ENCODE peak calls at places on chromosomes 4 and X, in nine cellular contexts. One of them, this sample, is unnamed. For H3K4me1, the result is how much of the 10 kb centered on the place peaks cover.

GRCh38 chr4:164056426-164057142 is 562.1 kb downstream of the TMA16 start:
- DNase-seq in CD8-positive, alpha-beta T cell: no peak
- DNase-seq in breast epithelium: no peak
- DNase-seq in heart right ventricle: no peak
- DNase-seq in A549: no peak
- DNase-seq in left ventricle myocardium inferior: no peak
- DNase-seq in left lung: no peak
- DNase-seq in fibroblast of lung: no peak
- DNase-seq in upper lobe of left lung: no peak
- DNase-seq in this sample: no peak

GRCh38 chr4:74097631-74098550 is 1.1 kb downstream of the CXCL2 start:
- DNase-seq in CD8-positive, alpha-beta T cell: no peak
- DNase-seq in breast epithelium: no peak
- DNase-seq in heart right ventricle: no peak
- DNase-seq in A549: peak
- DNase-seq in left ventricle myocardium inferior: no peak
- DNase-seq in left lung: peak
- DNase-seq in fibroblast of lung: peak
- DNase-seq in upper lobe of left lung: peak
- DNase-seq in this sample: no peak

GRCh38 chr4:70885174-70885573 is 17.0 kb upstream of the MOB1B start:
- DNase-seq in CD8-positive, alpha-beta T cell: no peak
- DNase-seq in breast epithelium: no peak
- DNase-seq in heart right ventricle: no peak
- DNase-seq in A549: no peak
- DNase-seq in left ventricle myocardium inferior: no peak
- DNase-seq in left lung: no peak
- DNase-seq in fibroblast of lung: no peak
- DNase-seq in upper lobe of left lung: no peak
- DNase-seq in this sample: no peak

GRCh38 chr4:3512279-3512678 is 19.9 kb downstream of the LRPAP1 start:
- DNase-seq in CD8-positive, alpha-beta T cell: no peak
- DNase-seq in breast epithelium: no peak
- DNase-seq in heart right ventricle: peak
- DNase-seq in A549: no peak
- DNase-seq in left ventricle myocardium inferior: no peak
- DNase-seq in left lung: no peak
- DNase-seq in fibroblast of lung: no peak
- DNase-seq in upper lobe of left lung: no peak
- DNase-seq in this sample: no peak

GRCh38 chr4:2071252-2071911 is 12.3 kb downstream of the NAT8L start:
- DNase-seq in CD8-positive, alpha-beta T cell: no peak
- DNase-seq in breast epithelium: no peak
- DNase-seq in heart right ventricle: no peak
- DNase-seq in A549: no peak
- DNase-seq in left ventricle myocardium inferior: no peak
- DNase-seq in left lung: no peak
- DNase-seq in fibroblast of lung: no peak
- DNase-seq in upper lobe of left lung: no peak
- DNase-seq in this sample: no peak

GRCh38 chr4:141210168-141210567 is 10.5 kb upstream of the ZNF330 start:
- DNase-seq in CD8-positive, alpha-beta T cell: no peak
- DNase-seq in breast epithelium: no peak
- DNase-seq in heart right ventricle: no peak
- DNase-seq in A549: no peak
- DNase-seq in left ventricle myocardium inferior: no peak
- DNase-seq in left lung: no peak
- DNase-seq in fibroblast of lung: no peak
- DNase-seq in upper lobe of left lung: peak
- DNase-seq in this sample: no peak

GRCh38 chr4:76905521-76905920 is 7.6 kb upstream of the SOWAHB start:
- DNase-seq in CD8-positive, alpha-beta T cell: no peak
- DNase-seq in breast epithelium: no peak
- DNase-seq in heart right ventricle: no peak
- DNase-seq in A549: no peak
- DNase-seq in left ventricle myocardium inferior: no peak
- DNase-seq in left lung: no peak
- DNase-seq in fibroblast of lung: peak
- DNase-seq in upper lobe of left lung: no peak
- DNase-seq in this sample: no peak

GRCh38 chr4:45732161-45732560 is 391.7 kb downstream of the GABRG1 start:
- DNase-seq in CD8-positive, alpha-beta T cell: no peak
- DNase-seq in breast epithelium: no peak
- DNase-seq in heart right ventricle: no peak
- DNase-seq in A549: no peak
- DNase-seq in left ventricle myocardium inferior: no peak
- DNase-seq in left lung: no peak
- DNase-seq in fibroblast of lung: no peak
- DNase-seq in upper lobe of left lung: no peak
- DNase-seq in this sample: no peak

GRCh38 chr4:77332696-77333270 is 175.8 kb downstream of the CCNG2 start:
- DNase-seq in CD8-positive, alpha-beta T cell: no peak
- DNase-seq in breast epithelium: no peak
- DNase-seq in heart right ventricle: no peak
- DNase-seq in A549: peak
- DNase-seq in left ventricle myocardium inferior: no peak
- DNase-seq in left lung: no peak
- DNase-seq in fibroblast of lung: peak
- DNase-seq in upper lobe of left lung: no peak
- DNase-seq in this sample: no peak

GRCh38 chrX:19513383-19513782 is 1.9 kb downstream of the MAP3K15 start:
- DNase-seq in CD8-positive, alpha-beta T cell: no peak
- DNase-seq in breast epithelium: no peak
- DNase-seq in heart right ventricle: no peak
- DNase-seq in A549: no peak
- DNase-seq in left ventricle myocardium inferior: no peak
- DNase-seq in left lung: peak
- DNase-seq in fibroblast of lung: peak
- DNase-seq in upper lobe of left lung: peak
- DNase-seq in this sample: no peak

GRCh38 chr4:36281384-36282106 is at the start of gene DTHD1:
- DNase-seq in CD8-positive, alpha-beta T cell: no peak
- DNase-seq in breast epithelium: no peak
- DNase-seq in heart right ventricle: no peak
- DNase-seq in A549: no peak
- DNase-seq in left ventricle myocardium inferior: no peak
- DNase-seq in left lung: no peak
- DNase-seq in fibroblast of lung: no peak
- DNase-seq in upper lobe of left lung: no peak
- DNase-seq in this sample: no peak

GRCh38 chrX:129115104-129115503 is 408.2 kb downstream of the SMARCA1 start:
- DNase-seq in CD8-positive, alpha-beta T cell: no peak
- DNase-seq in breast epithelium: no peak
- DNase-seq in heart right ventricle: no peak
- DNase-seq in A549: peak
- DNase-seq in left ventricle myocardium inferior: no peak
- DNase-seq in left lung: no peak
- DNase-seq in fibroblast of lung: peak
- DNase-seq in upper lobe of left lung: no peak
- DNase-seq in this sample: no peak

GRCh38 chrX:110944323-110944761 is 148.7 kb upstream of the CHRDL1 start:
- DNase-seq in CD8-positive, alpha-beta T cell: no peak
- DNase-seq in breast epithelium: peak
- DNase-seq in heart right ventricle: no peak
- DNase-seq in A549: no peak
- DNase-seq in left ventricle myocardium inferior: no peak
- DNase-seq in left lung: no peak
- DNase-seq in fibroblast of lung: no peak
- DNase-seq in upper lobe of left lung: no peak
- DNase-seq in this sample: no peak
- H3K4me3 ChIP-seq in CD8-positive, alpha-beta T cell: no peak
- H3K4me3 ChIP-seq in breast epithelium: peak
- H3K4me3 ChIP-seq in heart right ventricle: no peak
- H3K4me3 ChIP-seq in A549: no peak
- H3K4me3 ChIP-seq in left ventricle myocardium inferior: no peak
- H3K4me3 ChIP-seq in left lung: no peak
- H3K4me3 ChIP-seq in fibroblast of lung: peak
- H3K4me3 ChIP-seq in upper lobe of left lung: no peak
- H3K4me3 ChIP-seq in this sample: peak

DNA sequence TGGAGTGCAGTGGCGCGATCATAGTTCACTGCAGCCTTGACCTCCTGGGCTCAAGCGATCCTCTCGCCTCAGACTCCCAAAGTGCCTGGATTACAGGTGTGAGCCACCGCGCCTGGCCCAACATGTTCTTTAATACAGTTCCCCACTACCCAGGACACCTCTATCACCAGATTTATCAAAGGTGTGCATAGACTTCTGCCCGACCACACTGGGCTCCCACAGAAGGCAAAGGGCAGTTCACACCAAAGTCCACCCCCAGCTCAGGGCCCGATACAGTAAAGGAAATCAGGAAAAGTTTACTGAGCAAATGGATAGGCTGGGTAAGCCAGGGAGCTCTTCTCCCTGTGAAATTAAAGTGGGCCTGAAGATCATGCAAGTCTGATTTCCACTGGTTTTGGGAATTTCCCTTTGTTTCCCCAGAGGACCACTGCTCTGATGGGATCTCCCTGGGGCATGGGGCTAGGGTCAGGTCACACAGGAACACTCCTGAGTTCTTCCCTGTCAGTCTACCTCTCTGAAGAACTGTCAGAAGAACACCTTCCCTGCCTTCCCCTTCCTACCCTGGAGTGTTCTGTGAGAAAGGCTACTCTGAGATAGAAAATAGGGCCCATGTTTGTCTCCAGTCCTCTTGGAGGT is 17.7 kb upstream of the PIM2 start:
- DNase-seq in CD8-positive, alpha-beta T cell: no peak
- DNase-seq in breast epithelium: no peak
- DNase-seq in heart right ventricle: no peak
- DNase-seq in A549: no peak
- DNase-seq in left ventricle myocardium inferior: no peak
- DNase-seq in left lung: no peak
- DNase-seq in fibroblast of lung: no peak
- DNase-seq in upper lobe of left lung: no peak
- DNase-seq in this sample: no peak
- H3K4me1 ChIP-seq in CD8-positive, alpha-beta T cell: half or more
- H3K4me1 ChIP-seq in breast epithelium: under half
- H3K4me1 ChIP-seq in heart right ventricle: under half
- H3K4me1 ChIP-seq in A549: under half
- H3K4me1 ChIP-seq in left ventricle myocardium inferior: under half
- H3K4me1 ChIP-seq in left lung: half or more
- H3K4me1 ChIP-seq in fibroblast of lung: under half
- H3K4me1 ChIP-seq in upper lobe of left lung: under half
- H3K4me1 ChIP-seq in this sample: under half

DNA sequence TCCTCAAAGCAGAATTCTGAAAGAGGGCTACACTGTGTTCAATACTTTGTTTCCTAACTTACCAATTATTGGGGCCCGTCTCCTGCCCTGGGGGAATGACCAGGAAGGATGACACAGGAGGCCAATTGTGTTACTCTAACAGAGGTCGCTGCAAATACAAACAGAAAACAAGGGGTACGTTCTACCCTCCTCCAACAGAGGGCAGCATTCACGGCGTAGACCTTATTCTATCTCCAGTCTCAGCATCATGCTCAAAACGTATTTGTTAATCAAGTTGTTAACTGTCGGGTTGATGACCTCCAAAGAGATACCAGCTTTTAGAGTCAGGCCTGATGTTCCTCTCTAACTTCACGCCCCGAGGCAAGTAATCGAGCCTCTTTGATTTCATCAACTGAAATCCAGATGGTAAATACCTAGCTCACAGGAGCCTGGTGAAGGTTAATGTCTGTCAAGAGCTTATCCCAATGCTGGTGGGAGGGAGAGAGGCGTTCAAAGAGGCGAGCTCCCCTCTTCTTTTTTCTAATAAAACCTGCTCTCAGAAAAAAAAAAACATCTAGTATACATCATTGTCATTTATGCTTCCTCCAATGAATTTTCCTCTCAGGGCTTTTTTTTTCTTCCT is 181.0 kb upstream of the KCNIP4 start:
- DNase-seq in CD8-positive, alpha-beta T cell: no peak
- DNase-seq in breast epithelium: no peak
- DNase-seq in heart right ventricle: no peak
- DNase-seq in A549: peak
- DNase-seq in left ventricle myocardium inferior: no peak
- DNase-seq in left lung: no peak
- DNase-seq in fibroblast of lung: peak
- DNase-seq in upper lobe of left lung: no peak
- DNase-seq in this sample: no peak
- TF ChIP-seq CTCF in CD8-positive, alpha-beta T cell: no peak
- TF ChIP-seq CTCF in breast epithelium: no peak
- TF ChIP-seq CTCF in heart right ventricle: no peak
- TF ChIP-seq CTCF in A549: peak
- TF ChIP-seq CTCF in left ventricle myocardium inferior: peak
- TF ChIP-seq CTCF in left lung: no peak
- TF ChIP-seq CTCF in fibroblast of lung: peak
- TF ChIP-seq CTCF in upper lobe of left lung: no peak
- TF ChIP-seq CTCF in this sample: no peak

GRCh38 chr4:176778063-176778462 is 14.7 kb downstream of the VEGFC start:
- DNase-seq in CD8-positive, alpha-beta T cell: no peak
- DNase-seq in breast epithelium: no peak
- DNase-seq in heart right ventricle: no peak
- DNase-seq in A549: peak
- DNase-seq in left ventricle myocardium inferior: no peak
- DNase-seq in left lung: no peak
- DNase-seq in fibroblast of lung: peak
- DNase-seq in upper lobe of left lung: no peak
- DNase-seq in this sample: no peak
- H3K4me3 ChIP-seq in CD8-positive, alpha-beta T cell: no peak
- H3K4me3 ChIP-seq in breast epithelium: no peak
- H3K4me3 ChIP-seq in heart right ventricle: no peak
- H3K4me3 ChIP-seq in A549: peak
- H3K4me3 ChIP-seq in left ventricle myocardium inferior: no peak
- H3K4me3 ChIP-seq in left lung: no peak
- H3K4me3 ChIP-seq in fibroblast of lung: no peak
- H3K4me3 ChIP-seq in upper lobe of left lung: no peak
- H3K4me3 ChIP-seq in this sample: no peak

GRCh38 chr4:165328708-165329107 is 1.2 kb downstream of the MSMO1 start:
- DNase-seq in CD8-positive, alpha-beta T cell: no peak
- DNase-seq in breast epithelium: no peak
- DNase-seq in heart right ventricle: no peak
- DNase-seq in A549: no peak
- DNase-seq in left ventricle myocardium inferior: no peak
- DNase-seq in left lung: no peak
- DNase-seq in fibroblast of lung: no peak
- DNase-seq in upper lobe of left lung: no peak
- DNase-seq in this sample: no peak
- H3K4me1 ChIP-seq in CD8-positive, alpha-beta T cell: under half
- H3K4me1 ChIP-seq in breast epithelium: under half
- H3K4me1 ChIP-seq in heart right ventricle: under half
- H3K4me1 ChIP-seq in A549: under half
- H3K4me1 ChIP-seq in left ventricle myocardium inferior: under half
- H3K4me1 ChIP-seq in left lung: half or more
- H3K4me1 ChIP-seq in fibroblast of lung: under half
- H3K4me1 ChIP-seq in upper lobe of left lung: under half
- H3K4me1 ChIP-seq in this sample: under half

DNA sequence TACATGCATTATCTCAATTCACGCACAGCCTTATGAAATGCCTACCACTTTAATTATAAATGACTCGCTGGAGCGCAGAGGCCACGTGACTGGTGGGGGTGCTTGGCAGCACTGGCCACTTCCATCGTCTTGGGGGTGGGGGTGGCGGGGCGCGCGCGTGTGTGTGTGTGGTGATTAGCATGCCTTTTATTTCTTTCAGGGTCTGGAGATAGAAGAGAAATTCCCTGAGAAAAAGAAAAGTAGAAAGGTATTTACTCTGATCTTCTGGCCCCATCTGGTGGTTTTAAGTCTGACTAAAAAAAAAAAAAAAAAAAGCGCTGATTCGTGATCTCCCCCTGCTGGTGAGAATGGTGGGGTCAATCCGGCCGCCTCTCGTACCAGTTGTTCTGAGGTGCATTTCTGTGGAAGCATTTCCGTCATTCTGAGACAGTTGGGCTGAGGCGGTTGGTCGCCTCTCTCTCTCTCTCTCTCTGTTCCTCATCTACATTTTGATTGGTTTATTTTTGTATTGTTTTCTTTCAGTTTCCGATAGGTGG is at the start of gene CCNB3:
- DNase-seq in CD8-positive, alpha-beta T cell: peak
- DNase-seq in breast epithelium: peak
- DNase-seq in heart right ventricle: peak
- DNase-seq in A549: peak
- DNase-seq in left ventricle myocardium inferior: peak
- DNase-seq in left lung: peak
- DNase-seq in fibroblast of lung: peak
- DNase-seq in upper lobe of left lung: peak
- DNase-seq in this sample: no peak
- TF ChIP-seq CTCF in CD8-positive, alpha-beta T cell: peak
- TF ChIP-seq CTCF in breast epithelium: peak
- TF ChIP-seq CTCF in heart right ventricle: peak
- TF ChIP-seq CTCF in A549: peak
- TF ChIP-seq CTCF in left ventricle myocardium inferior: peak
- TF ChIP-seq CTCF in left lung: peak
- TF ChIP-seq CTCF in fibroblast of lung: peak
- TF ChIP-seq CTCF in upper lobe of left lung: peak
- TF ChIP-seq CTCF in this sample: peak